ENCODE peak calls at places on chromosomes 2 and 18, in ten cellular contexts. E is brain microvascular endothelial cell, I is pancreas, B is HepG2, O is SJSA1, F is bronchial epithelial cell, D is SK-N-SH, X is endodermal cell, P is fibroblast of lung, W is spleen. J is an unnamed sample. For H3K36me3, the result is how much of the 10 kb centered on the place peaks cover.

GRCh38 chr18:79934311-79935097 is 16.9 kb downstream of the SLC66A2 start:
- DNase-seq in E (no peak), D (no peak), W (peak), X (peak), P (no peak), I (peak), B (peak), F (no peak), O (no peak), J (no peak)

GRCh38 chr18:39389800-39390379 is 1824.3 kb upstream of the CELF4 start:
- DNase-seq in O (no peak), B (peak), P (no peak), I (no peak), X (peak), F (no peak), W (no peak), D (no peak), E (no peak), J (no peak)

GRCh38 chr2:149261672-149262071 is 68.7 kb upstream of the LYPD6 start:
- DNase-seq in F (no peak), E (no peak), P (no peak), O (no peak), B (no peak), D (no peak), W (no peak), X (no peak), I (no peak), J (no peak)

GRCh38 chr2:17578466-17578928 is 38.0 kb downstream of the VSNL1 start:
- DNase-seq in E (no peak), I (no peak), P (no peak), B (peak), O (no peak), D (no peak), F (peak), W (no peak), X (peak), J (no peak)

GRCh38 chr18:45954070-45954712 is 12.9 kb downstream of the EPG5 start:
- DNase-seq in P (peak), F (peak), W (no peak), D (no peak), X (no peak), O (peak), E (peak), I (no peak), B (no peak), J (no peak)

GRCh38 chr18:12278765-12279682 is 24.9 kb downstream of the CIDEA start:
- DNase-seq in P (peak), X (peak), W (no peak), B (peak), F (peak), I (no peak), E (peak), O (peak), D (no peak), J (no peak)

GRCh38 chr2:96685592-96686459 is 43.3 kb downstream of the FER1L5 start:
- DNase-seq in B (peak), D (peak), I (peak), W (no peak), F (no peak), X (peak), E (no peak), P (peak), O (no peak), J (no peak)

GRCh38 chr2:23350792-23351355 is 34.1 kb upstream of the KLHL29 start:
- DNase-seq in O (no peak), W (no peak), E (no peak), P (no peak), I (no peak), B (no peak), X (peak), D (no peak), F (no peak), J (no peak)

GRCh38 chr2:37020212-37020886 is 54.0 kb upstream of the STRN start:
- DNase-seq in O (no peak), X (no peak), I (peak), B (no peak), E (peak), W (no peak), D (peak), F (peak), P (peak), J (no peak)

GRCh38 chr2:80420530-80421208 is 116.1 kb upstream of the LRRTM1 start:
- DNase-seq in D (no peak), B (no peak), X (no peak), P (no peak), W (no peak), F (no peak), I (no peak), E (no peak), O (no peak), J (no peak)

GRCh38 chr2:107009275-107009674 is 123.3 kb upstream of the ST6GAL2 start:
- DNase-seq in I (no peak), E (no peak), F (no peak), W (no peak), X (no peak), B (no peak), D (no peak), P (no peak), O (no peak), J (no peak)

GRCh38 chr2:27428978-27429541 is 629 bp downstream of the NRBP1 start:
- DNase-seq in O (peak), I (peak), W (peak), B (peak), P (peak), E (peak), X (peak), D (peak), F (peak), J (no peak)

DNA sequence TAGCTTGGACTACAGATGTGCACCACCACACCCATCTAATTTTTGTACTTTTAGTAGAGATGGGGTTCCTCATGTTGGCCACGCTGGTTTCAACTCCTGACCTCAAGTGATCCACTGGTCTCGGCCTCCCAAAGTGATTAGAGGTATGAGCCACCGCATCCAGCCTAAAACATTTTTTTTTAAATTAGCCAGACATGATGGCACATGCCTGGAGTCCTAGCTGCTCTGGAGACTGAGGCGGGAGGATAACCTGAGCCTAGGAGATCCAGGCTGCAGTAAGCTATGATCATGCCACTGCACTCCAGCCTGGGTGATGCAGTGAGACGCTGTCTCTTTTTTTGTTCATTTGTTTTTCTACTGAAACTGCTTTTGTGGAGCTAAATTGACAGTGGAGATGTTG is 64.6 kb upstream of the ATG16L1 start:
- DNase-seq in F (peak), W (no peak), E (no peak), I (no peak), X (no peak), B (no peak), D (no peak), P (no peak), O (no peak), J (no peak)
- H3K36me3 ChIP-seq in F (under half), W (under half), E (under half), I (under half), X (under half), B (under half), D (under half), P (under half), O (under half), J (half or more)

DNA sequence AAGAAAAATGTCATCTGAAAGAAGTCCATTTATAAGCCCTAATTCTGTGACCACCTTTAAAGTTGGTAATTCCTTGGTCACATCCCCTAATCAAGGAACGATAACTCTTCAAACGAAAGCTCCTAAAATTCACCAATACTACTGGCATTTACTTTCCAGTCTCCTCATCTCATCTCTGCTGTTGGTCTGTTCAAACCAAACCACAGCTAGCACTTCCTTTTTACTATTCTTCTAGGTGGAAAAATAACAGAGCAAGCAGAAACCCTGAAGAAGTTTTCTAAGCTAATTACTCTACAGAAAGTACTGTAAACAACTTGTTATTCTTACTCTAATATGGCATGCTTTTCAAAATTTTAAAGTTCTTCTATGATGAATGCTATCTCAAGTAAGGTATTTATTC is 21.6 kb downstream of the TIA1 start:
- DNase-seq in F (no peak), O (no peak), P (no peak), D (no peak), X (no peak), E (no peak), W (no peak), I (no peak), B (no peak), J (no peak)
- H3K36me3 ChIP-seq in F (under half), O (half or more), P (under half), D (half or more), X (half or more), E (half or more), W (under half), I (half or more), B (under half), J (half or more)

DNA sequence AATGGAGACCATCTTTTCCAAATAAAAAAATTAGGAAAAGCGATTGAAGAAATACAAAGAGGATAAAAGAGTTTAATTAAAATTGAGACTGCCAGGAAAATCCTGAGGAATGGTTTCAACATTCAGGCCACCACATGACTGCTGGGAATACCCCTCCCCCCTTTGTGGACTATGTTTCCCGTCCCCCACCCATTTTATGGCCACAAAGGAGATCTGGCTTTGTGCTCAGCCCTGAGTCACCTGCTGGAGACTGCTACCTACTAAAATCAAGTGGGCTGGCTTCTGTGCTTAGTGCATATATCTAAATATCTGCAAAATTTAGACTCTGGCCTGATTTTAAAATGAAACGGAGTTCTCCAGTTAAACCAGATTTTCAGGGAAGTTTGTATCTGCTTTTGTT is 10.1 kb downstream of the RND3 start:
- DNase-seq in W (no peak), I (no peak), X (no peak), E (no peak), F (peak), D (no peak), P (peak), O (no peak), B (no peak), J (no peak)
- H3K36me3 ChIP-seq in W (under half), I (under half), X (under half), E (under half), F (under half), D (half or more), P (under half), O (half or more), B (under half), J (under half)

DNA sequence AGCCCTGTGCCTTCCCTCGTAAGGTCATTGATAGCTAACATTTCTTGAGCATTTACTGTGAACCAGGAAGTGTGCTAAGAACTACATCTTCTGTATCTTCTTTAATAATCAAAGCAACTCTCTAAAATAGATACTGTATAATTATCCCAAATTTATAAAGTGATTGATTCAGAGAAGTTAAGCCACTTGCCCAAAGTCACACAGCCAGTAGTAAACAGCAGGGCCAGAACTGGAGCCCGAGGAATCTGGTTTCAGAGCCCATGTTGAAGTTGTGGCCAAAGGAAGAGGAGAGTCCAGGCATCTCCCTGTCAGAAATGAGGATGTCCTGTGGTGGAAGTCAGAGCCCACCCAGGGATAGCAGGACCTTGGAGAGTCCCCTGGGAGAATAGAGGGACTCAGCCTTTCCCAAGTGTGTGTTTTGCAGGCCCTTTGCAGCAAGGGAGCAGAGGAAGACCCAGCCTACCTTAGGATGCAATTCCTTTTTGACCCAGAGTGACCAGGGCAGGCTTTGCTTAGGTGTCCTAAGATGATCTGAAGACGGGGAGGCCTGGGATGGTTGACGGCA is 134.2 kb downstream of the DYSF start:
- DNase-seq in X (no peak), B (no peak), W (no peak), F (no peak), O (no peak), P (no peak), D (no peak), I (no peak), E (no peak), J (no peak)
- H3K36me3 ChIP-seq in X (under half), B (under half), W (under half), F (under half), O (under half), P (under half), D (under half), I (under half), E (under half), J (under half)

GRCh38 chr2:53801547-53801946 is 14.7 kb downstream of the ERLEC1 start:
- DNase-seq in D (no peak), F (no peak), O (no peak), B (no peak), W (no peak), E (no peak), P (no peak), X (no peak), I (no peak), J (no peak)

DNA sequence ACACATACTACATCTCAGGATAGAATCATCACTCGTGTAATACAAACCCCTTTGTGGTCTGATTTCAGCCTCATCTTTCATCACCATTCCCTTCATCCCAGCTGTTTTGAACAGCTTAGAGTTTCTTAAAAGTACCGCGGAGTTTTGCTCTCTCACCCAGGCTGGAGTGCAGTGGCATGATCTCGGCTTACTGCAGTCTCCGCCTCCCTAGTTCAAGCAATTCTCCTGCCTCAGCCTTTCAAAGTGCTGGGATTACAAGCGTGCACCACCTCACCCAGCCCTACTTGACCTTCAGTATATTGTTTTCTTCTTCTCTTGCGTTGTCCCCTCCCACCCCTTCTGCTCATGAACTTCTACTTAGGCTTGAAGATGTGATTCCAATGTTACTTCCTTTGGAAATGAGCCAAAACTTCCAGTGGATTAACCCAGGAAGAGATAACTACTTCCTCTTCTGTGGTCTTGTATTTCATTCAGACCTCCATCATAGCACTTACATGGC is 15.8 kb downstream of the ERLEC1 start:
- DNase-seq in I (no peak), O (no peak), B (no peak), E (no peak), F (no peak), W (no peak), P (no peak), D (no peak), X (no peak), J (no peak)
- H3K36me3 ChIP-seq in I (half or more), O (half or more), B (under half), E (under half), F (under half), W (under half), P (under half), D (half or more), X (half or more), J (under half)

DNA sequence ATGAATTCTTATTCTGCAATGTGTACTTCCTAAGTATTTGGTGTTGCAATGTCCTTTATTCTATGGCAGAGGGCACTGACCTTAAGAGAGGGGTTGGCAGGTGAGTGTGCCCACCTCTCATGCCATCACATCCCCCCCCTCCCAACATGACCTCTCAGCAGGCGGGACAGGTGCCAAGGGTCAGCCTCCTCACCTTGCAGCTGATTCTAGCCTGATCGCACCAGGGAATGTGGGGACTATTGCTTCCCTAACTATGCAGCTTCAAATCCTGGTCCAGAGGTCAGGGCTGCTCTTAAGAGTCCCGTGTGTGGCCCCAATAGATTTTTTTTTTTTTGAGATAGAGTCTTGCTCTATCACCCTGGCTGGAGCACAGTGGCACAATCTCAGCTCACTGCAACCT is 9.5 kb downstream of the HJURP start:
- DNase-seq in W (peak), X (no peak), P (no peak), D (no peak), O (no peak), E (no peak), I (no peak), F (no peak), B (no peak), J (no peak)
- H3K36me3 ChIP-seq in W (under half), X (half or more), P (under half), D (half or more), O (half or more), E (under half), I (under half), F (under half), B (half or more), J (under half)

DNA sequence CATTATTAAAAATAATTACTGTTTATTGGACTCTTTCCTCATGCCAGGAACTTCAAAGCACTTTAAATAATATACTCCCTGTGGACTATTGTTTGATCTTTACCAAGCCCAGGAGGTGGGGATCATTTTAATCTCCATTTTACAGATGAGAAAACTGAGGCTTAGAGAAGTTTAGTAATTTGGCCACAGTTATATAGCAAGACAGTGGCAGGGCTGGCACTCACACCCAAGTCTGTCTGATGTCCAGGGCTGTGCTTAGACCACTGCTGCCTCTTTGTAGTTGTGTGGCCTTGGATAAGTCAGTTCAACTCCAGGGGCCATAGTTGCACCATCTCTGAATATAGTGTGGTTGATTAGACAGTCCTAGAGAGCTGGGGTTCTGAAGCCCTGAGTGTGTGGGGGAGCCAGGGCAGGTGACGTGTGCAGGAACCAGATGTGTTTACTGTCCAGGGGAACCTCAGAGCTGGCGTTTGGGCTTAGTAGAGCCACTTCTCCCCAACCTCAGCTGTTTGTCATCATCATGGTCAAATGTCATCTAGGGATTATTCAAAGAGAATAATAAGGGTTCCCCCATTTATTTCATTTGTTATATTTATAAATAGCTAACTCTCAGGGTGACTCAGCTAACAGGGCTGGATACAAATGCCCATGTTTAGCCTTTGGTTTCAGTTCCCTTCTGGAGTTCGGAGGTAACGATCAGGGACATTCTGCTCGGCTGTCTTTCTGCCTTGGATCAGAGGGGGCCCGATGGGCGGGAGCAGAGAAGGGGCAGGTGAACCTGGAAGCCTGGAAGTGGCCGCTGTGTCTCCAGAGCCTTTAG is 68.0 kb downstream of the BOLA3 start:
- DNase-seq in I (no peak), P (no peak), W (no peak), X (no peak), O (no peak), F (no peak), E (no peak), B (no peak), D (no peak), J (no peak)
- H3K36me3 ChIP-seq in I (under half), P (under half), W (under half), X (under half), O (under half), F (under half), E (under half), B (under half), D (under half), J (under half)

J was measured in CD8-positive, alpha-beta memory T cell.